ENCODE peak calls at places on chromosomes 7 and 10, in six cellular contexts. One of them, this sample, is unnamed.

GRCh38 chr7:6202117-6202516 is 70.3 kb downstream of the CYTH3 start:
- DNase-seq in lower lobe of right lung: no peak
- DNase-seq in cardiac muscle cell: no peak
- DNase-seq in lung: no peak
- DNase-seq in heart right ventricle: no peak
- DNase-seq in hepatocyte: no peak
- DNase-seq in this sample: no peak

GRCh38 chr7:132081686-132082085 is 494.6 kb downstream of the PLXNA4 start:
- DNase-seq in lung: no peak
- DNase-seq in heart right ventricle: no peak
- DNase-seq in cardiac muscle cell: no peak
- DNase-seq in hepatocyte: no peak
- DNase-seq in lower lobe of right lung: no peak
- DNase-seq in this sample: no peak

GRCh38 chr10:119539359-119539651 is 3.2 kb downstream of the RGS10 start:
- DNase-seq in lower lobe of right lung: no peak
- DNase-seq in lung: no peak
- DNase-seq in heart right ventricle: no peak
- DNase-seq in hepatocyte: no peak
- DNase-seq in cardiac muscle cell: no peak
- DNase-seq in this sample: no peak

GRCh38 chr7:29360633-29361625 is 166.4 kb downstream of the CHN2 start:
- DNase-seq in heart right ventricle: no peak
- DNase-seq in cardiac muscle cell: no peak
- DNase-seq in lung: no peak
- DNase-seq in hepatocyte: peak
- DNase-seq in lower lobe of right lung: no peak
- DNase-seq in this sample: no peak

GRCh38 chr10:7507887-7508726 is 97.3 kb upstream of the SFMBT2 start:
- DNase-seq in lung: no peak
- DNase-seq in heart right ventricle: no peak
- DNase-seq in hepatocyte: no peak
- DNase-seq in lower lobe of right lung: no peak
- DNase-seq in cardiac muscle cell: no peak
- DNase-seq in this sample: no peak

GRCh38 chr10:73459683-73460314 is 26.4 kb upstream of the MSS51 start:
- DNase-seq in lung: no peak
- DNase-seq in lower lobe of right lung: no peak
- DNase-seq in cardiac muscle cell: no peak
- DNase-seq in hepatocyte: no peak
- DNase-seq in heart right ventricle: no peak
- DNase-seq in this sample: no peak

GRCh38 chr10:98433881-98434732 is 12.6 kb downstream of the HPS1 start:
- DNase-seq in lung: no peak
- DNase-seq in lower lobe of right lung: no peak
- DNase-seq in hepatocyte: no peak
- DNase-seq in heart right ventricle: no peak
- DNase-seq in cardiac muscle cell: no peak
- DNase-seq in this sample: peak

GRCh38 chr7:71198391-71198790 is 66.4 kb downstream of the GALNT17 start:
- DNase-seq in cardiac muscle cell: no peak
- DNase-seq in heart right ventricle: no peak
- DNase-seq in lower lobe of right lung: no peak
- DNase-seq in lung: no peak
- DNase-seq in hepatocyte: no peak
- DNase-seq in this sample: no peak

DNA sequence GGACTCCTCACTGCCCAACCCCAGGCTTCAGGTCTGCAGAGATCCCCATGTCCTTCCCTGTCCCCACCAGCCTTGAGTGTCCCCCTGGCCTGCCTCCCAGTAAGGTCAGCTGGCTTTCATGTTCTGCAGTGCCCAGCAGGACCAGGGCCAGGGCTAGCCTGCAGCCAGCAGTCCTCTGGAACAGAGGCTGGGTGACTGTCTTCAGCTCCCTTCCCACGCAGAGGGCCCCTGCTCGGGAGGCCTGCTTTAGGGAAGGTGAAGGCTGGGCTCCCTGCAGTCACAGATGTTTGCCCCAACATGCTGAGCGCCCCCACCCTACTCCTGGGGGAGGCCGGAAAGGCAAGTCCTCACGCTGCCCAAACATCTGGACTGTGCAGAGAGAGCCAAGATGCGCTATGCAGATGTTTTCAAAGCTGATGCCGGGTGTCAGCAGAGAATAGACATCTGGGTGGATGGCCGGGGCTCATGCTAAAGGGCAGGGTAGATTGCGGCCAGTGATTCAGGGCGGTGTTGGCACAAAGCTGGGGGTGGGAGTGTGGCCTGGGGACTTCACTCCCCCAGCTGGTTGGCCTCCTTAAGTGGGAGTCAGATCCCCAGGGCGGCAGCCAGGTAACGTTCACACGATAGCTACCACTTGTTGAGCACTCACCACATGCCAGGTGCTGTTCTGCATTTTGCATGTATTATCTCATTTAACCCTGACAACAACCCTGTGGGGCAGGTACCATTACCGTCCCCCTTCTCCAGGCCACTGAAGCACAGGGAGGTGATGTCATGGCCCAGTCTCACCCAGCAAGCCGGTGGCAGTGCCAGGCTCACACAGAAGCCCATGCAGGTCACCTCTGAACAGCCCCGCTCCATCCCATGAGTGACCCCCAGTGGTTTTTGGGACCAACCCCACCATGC is 71.2 kb upstream of the COL13A1 start:
- DNase-seq in hepatocyte: peak
- DNase-seq in lung: peak
- DNase-seq in lower lobe of right lung: no peak
- DNase-seq in cardiac muscle cell: peak
- DNase-seq in heart right ventricle: peak
- DNase-seq in this sample: no peak
- H3K27ac ChIP-seq in hepatocyte: no peak
- H3K27ac ChIP-seq in lung: peak
- H3K27ac ChIP-seq in lower lobe of right lung: no peak
- H3K27ac ChIP-seq in cardiac muscle cell: peak
- H3K27ac ChIP-seq in heart right ventricle: peak
- H3K27ac ChIP-seq in this sample: no peak

DNA sequence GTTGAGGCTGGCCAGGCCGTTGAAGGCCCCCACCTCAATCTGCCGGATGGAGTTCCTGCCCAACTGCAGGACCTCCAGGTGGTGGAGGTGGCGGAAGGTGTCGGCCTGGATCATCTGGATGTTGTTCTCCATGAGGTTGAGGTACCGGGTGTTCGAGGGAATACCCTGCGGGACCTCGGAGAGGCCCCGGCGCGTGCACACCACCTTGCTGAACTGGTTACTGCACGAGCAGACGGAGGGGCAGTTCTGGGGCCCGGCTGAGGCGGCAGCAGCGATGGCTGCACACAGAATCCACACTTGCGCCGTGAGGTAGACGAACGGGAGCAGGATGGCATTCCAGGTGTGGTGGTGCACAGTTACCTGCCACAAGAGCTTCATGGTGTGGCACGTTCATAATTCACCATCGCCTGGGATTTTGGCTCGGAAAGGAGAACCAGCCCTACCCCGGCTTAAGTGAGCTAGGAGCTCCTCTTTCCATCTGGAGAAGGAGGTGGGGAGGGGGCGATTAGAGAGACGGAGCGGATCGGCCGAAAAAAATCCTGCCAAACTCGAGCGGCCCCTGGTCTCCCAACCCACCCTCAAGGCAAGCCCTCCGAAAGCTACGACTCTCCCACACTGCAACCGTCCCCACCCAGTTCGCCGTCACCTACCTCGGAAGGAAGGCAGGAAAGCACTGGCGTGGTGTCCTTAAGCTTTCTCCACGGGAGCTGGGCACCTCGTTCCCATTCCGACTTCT is 806 bp downstream of the LRRC4 start:
- DNase-seq in hepatocyte: no peak
- DNase-seq in heart right ventricle: no peak
- DNase-seq in cardiac muscle cell: no peak
- DNase-seq in lower lobe of right lung: no peak
- DNase-seq in lung: no peak
- DNase-seq in this sample: no peak
- H3K27ac ChIP-seq in hepatocyte: peak
- H3K27ac ChIP-seq in heart right ventricle: no peak
- H3K27ac ChIP-seq in cardiac muscle cell: no peak
- H3K27ac ChIP-seq in lower lobe of right lung: no peak
- H3K27ac ChIP-seq in lung: no peak
- H3K27ac ChIP-seq in this sample: no peak

GRCh38 chr7:129836983-129837382 is 115.8 kb downstream of the UBE2H start:
- DNase-seq in lower lobe of right lung: no peak
- DNase-seq in cardiac muscle cell: no peak
- DNase-seq in hepatocyte: no peak
- DNase-seq in lung: no peak
- DNase-seq in heart right ventricle: no peak
- DNase-seq in this sample: no peak

GRCh38 chr7:129832701-129833227 is 120.0 kb downstream of the UBE2H start:
- DNase-seq in cardiac muscle cell: no peak
- DNase-seq in hepatocyte: no peak
- DNase-seq in lung: no peak
- DNase-seq in lower lobe of right lung: no peak
- DNase-seq in heart right ventricle: no peak
- DNase-seq in this sample: no peak

GRCh38 chr7:129832282-129832681 is 120.5 kb downstream of the UBE2H start:
- DNase-seq in lung: no peak
- DNase-seq in hepatocyte: no peak
- DNase-seq in cardiac muscle cell: no peak
- DNase-seq in lower lobe of right lung: no peak
- DNase-seq in heart right ventricle: no peak
- DNase-seq in this sample: no peak

GRCh38 chr7:129831424-129832058 is 121.2 kb downstream of the UBE2H start:
- DNase-seq in cardiac muscle cell: peak
- DNase-seq in heart right ventricle: peak
- DNase-seq in lower lobe of right lung: no peak
- DNase-seq in hepatocyte: peak
- DNase-seq in lung: no peak
- DNase-seq in this sample: peak

GRCh38 chr7:129835436-129836020 is 117.2 kb downstream of the UBE2H start:
- DNase-seq in cardiac muscle cell: no peak
- DNase-seq in hepatocyte: no peak
- DNase-seq in lung: no peak
- DNase-seq in lower lobe of right lung: no peak
- DNase-seq in heart right ventricle: no peak
- DNase-seq in this sample: no peak
- H3K27ac ChIP-seq in cardiac muscle cell: peak
- H3K27ac ChIP-seq in hepatocyte: no peak
- H3K27ac ChIP-seq in lung: no peak
- H3K27ac ChIP-seq in lower lobe of right lung: no peak
- H3K27ac ChIP-seq in heart right ventricle: peak
- H3K27ac ChIP-seq in this sample: no peak

GRCh38 chr7:95596183-95597135 is at the start of gene PDK4:
- DNase-seq in hepatocyte: peak
- DNase-seq in lower lobe of right lung: peak
- DNase-seq in cardiac muscle cell: peak
- DNase-seq in heart right ventricle: peak
- DNase-seq in lung: peak
- DNase-seq in this sample: peak

GRCh38 chr7:95594185-95594584 is 2.1 kb downstream of the PDK4 start:
- DNase-seq in hepatocyte: no peak
- DNase-seq in heart right ventricle: no peak
- DNase-seq in lower lobe of right lung: no peak
- DNase-seq in lung: no peak
- DNase-seq in cardiac muscle cell: no peak
- DNase-seq in this sample: no peak

GRCh38 chr7:95598511-95598910 is 2.2 kb upstream of the PDK4 start:
- DNase-seq in lung: no peak
- DNase-seq in hepatocyte: no peak
- DNase-seq in heart right ventricle: no peak
- DNase-seq in lower lobe of right lung: no peak
- DNase-seq in cardiac muscle cell: no peak
- DNase-seq in this sample: no peak

GRCh38 chr7:95593343-95593742 is 3.0 kb downstream of the PDK4 start:
- DNase-seq in lower lobe of right lung: no peak
- DNase-seq in cardiac muscle cell: no peak
- DNase-seq in lung: no peak
- DNase-seq in hepatocyte: no peak
- DNase-seq in heart right ventricle: no peak
- DNase-seq in this sample: no peak

DNA sequence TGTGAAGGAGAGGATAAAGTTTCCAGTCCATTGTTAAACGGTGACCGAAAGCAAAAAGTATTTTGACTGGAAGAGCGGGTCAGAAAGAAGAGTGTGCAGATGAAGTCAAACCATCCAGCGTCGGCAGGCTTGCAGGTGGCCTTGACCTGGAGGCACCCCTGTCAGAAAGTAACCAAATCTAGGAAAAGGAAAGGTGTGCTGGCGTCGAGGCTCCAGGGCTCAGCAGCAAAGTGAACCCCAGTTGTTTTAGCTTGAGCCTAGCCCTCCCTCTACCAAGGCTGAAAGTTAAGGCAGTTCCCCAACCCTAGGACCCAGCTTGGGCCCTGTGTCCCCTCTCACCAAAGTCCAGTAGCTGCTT is 512 bp downstream of the PDK4 start:
- DNase-seq in cardiac muscle cell: no peak
- DNase-seq in heart right ventricle: no peak
- DNase-seq in lung: no peak
- DNase-seq in hepatocyte: no peak
- DNase-seq in lower lobe of right lung: no peak
- DNase-seq in this sample: no peak
- H3K27ac ChIP-seq in cardiac muscle cell: no peak
- H3K27ac ChIP-seq in heart right ventricle: peak
- H3K27ac ChIP-seq in lung: peak
- H3K27ac ChIP-seq in hepatocyte: peak
- H3K27ac ChIP-seq in lower lobe of right lung: peak
- H3K27ac ChIP-seq in this sample: no peak

GRCh38 chr7:111050885-111051416 is 40.0 kb upstream of the LRRN3 start:
- DNase-seq in hepatocyte: no peak
- DNase-seq in cardiac muscle cell: no peak
- DNase-seq in heart right ventricle: no peak
- DNase-seq in lung: no peak
- DNase-seq in lower lobe of right lung: no peak
- DNase-seq in this sample: no peak

GRCh38 chr7:111049971-111050680 is 40.8 kb upstream of the LRRN3 start:
- DNase-seq in lower lobe of right lung: no peak
- DNase-seq in cardiac muscle cell: no peak
- DNase-seq in heart right ventricle: no peak
- DNase-seq in hepatocyte: no peak
- DNase-seq in lung: no peak
- DNase-seq in this sample: no peak

GRCh38 chr7:111043533-111043932 is 47.4 kb upstream of the LRRN3 start:
- DNase-seq in heart right ventricle: no peak
- DNase-seq in lung: no peak
- DNase-seq in hepatocyte: no peak
- DNase-seq in cardiac muscle cell: no peak
- DNase-seq in lower lobe of right lung: no peak
- DNase-seq in this sample: no peak

GRCh38 chr7:111045469-111045868 is 45.5 kb upstream of the LRRN3 start:
- DNase-seq in heart right ventricle: peak
- DNase-seq in hepatocyte: no peak
- DNase-seq in lower lobe of right lung: no peak
- DNase-seq in lung: no peak
- DNase-seq in cardiac muscle cell: no peak
- DNase-seq in this sample: no peak

DNA sequence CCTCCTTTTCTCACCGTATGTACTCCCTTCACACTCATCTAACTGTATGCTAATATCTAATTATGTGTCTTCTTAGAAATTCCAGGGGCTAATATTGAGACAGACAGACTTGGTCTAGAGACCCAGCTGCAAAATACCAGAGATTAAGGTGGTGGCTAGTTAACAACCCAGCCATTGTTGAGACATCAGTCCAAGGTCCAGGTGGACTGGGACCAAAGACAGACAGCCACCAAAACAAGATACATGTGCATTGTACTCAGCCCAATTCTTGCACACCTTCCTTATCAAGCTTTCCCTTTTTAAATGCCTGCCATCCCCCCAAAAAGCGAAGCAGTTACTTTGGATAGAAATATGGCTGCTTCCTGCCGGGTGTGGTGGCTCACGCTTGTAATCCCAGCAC is 43.3 kb upstream of the LRRN3 start:
- DNase-seq in heart right ventricle: no peak
- DNase-seq in lower lobe of right lung: no peak
- DNase-seq in cardiac muscle cell: no peak
- DNase-seq in hepatocyte: no peak
- DNase-seq in lung: no peak
- DNase-seq in this sample: no peak
- H3K27ac ChIP-seq in heart right ventricle: no peak
- H3K27ac ChIP-seq in lower lobe of right lung: no peak
- H3K27ac ChIP-seq in cardiac muscle cell: no peak
- H3K27ac ChIP-seq in hepatocyte: no peak
- H3K27ac ChIP-seq in lung: no peak
- H3K27ac ChIP-seq in this sample: no peak

This sample was measured in endothelial cell of umbilical vein.